ENCODE peak calls at places on chromosome 12, in ten cellular contexts. I is activated T-helper 1 cell treated with Interleukin-2 at 50 U/mL for 16 hours; J is body of pancreas; E is spleen; W is D341Med; P is activated CD4-positive, alpha-beta T cell treated with anti-CD3 and anti-CD28 coated beads, Interleukin-2, amount 50 U/mL, for 24 hours; Y is H9; M is tibial artery; U is nephron progenitor cell; F is mammary epithelial cell. Q is an unnamed sample.

GRCh38 chr12:1832801-1833595 is 12.6 kb downstream of the LRTM2 start:
- DNase-seq in I (no peak), J (no peak), E (peak; percentile 25), W (no peak), P (no peak), Y (no peak), M (no peak), U (no peak), F (no peak), Q (no peak)

GRCh38 chr12:12072064-12072760 is 1.5 kb downstream of the BCL2L14 start:
- DNase-seq in I (peak; percentile 5), J (peak; percentile 70), E (peak; percentile 75), W (no peak), P (peak; percentile 22), Y (no peak), M (no peak), U (no peak), F (no peak), Q (no peak)

GRCh38 chr12:29732211-29732992 is 51.3 kb downstream of the TMTC1 start:
- DNase-seq in I (no peak), J (no peak), E (no peak), W (no peak), P (no peak), Y (no peak), M (no peak), U (no peak), F (peak; percentile 47), Q (no peak)

GRCh38 chr12:26704684-26705475 is 128.1 kb downstream of the ITPR2 start:
- DNase-seq in I (no peak), J (no peak), E (no peak), W (no peak), P (no peak), Y (no peak), M (peak; percentile 29), U (no peak), F (no peak), Q (no peak)

GRCh38 chr12:2893007-2893406 is 2.3 kb downstream of the TULP3 start:
- DNase-seq in I (no peak), J (no peak), E (no peak), W (no peak), P (no peak), Y (no peak), M (peak; percentile 58), U (no peak), F (peak; percentile 56), Q (peak; percentile 32)

GRCh38 chr12:69123909-69124638 is 115.3 kb upstream of the CPSF6 start:
- DNase-seq in I (no peak), J (no peak), E (no peak), W (no peak), P (no peak), Y (no peak), M (no peak), U (no peak), F (no peak), Q (no peak)

GRCh38 chr12:47349102-47349769 is 269.5 kb upstream of the AMIGO2 start:
- DNase-seq in I (no peak), J (no peak), E (no peak), W (no peak), P (no peak), Y (no peak), M (no peak), U (no peak), F (no peak), Q (no peak)

GRCh38 chr12:111488271-111488670 is 82.5 kb downstream of the SH2B3 start:
- DNase-seq in I (no peak), J (no peak), E (no peak), W (peak; percentile 38), P (no peak), Y (no peak), M (peak; percentile 54), U (peak; percentile 27), F (no peak), Q (no peak)

GRCh38 chr12:69074559-69075349 is 141.8 kb upstream of the CPM start:
- DNase-seq in I (no peak), J (no peak), E (no peak), W (no peak), P (no peak), Y (no peak), M (no peak), U (no peak), F (peak; percentile 56), Q (peak; percentile 46)

GRCh38 chr12:27780612-27781408 is 774 bp upstream of the MANSC4 start:
- DNase-seq in I (peak; percentile 1), J (peak; percentile 71), E (no peak), W (no peak), P (peak; percentile 13), Y (peak; percentile 78), M (peak; percentile 45), U (peak; percentile 29), F (peak; percentile 49), Q (peak; percentile 57)

GRCh38 chr12:56724660-56724988 is 475 bp downstream of the NACA start:
- DNase-seq in I (no peak), J (no peak), E (no peak), W (no peak), P (no peak), Y (no peak), M (no peak), U (no peak), F (no peak), Q (peak; percentile 8)

GRCh38 chr12:26817183-26817591 is 15.8 kb downstream of the ITPR2 start:
- DNase-seq in I (no peak), J (no peak), E (no peak), W (no peak), P (no peak), Y (no peak), M (no peak), U (no peak), F (no peak), Q (no peak)

GRCh38 chr12:67468549-67469245 is 179.8 kb upstream of the DYRK2 start:
- DNase-seq in I (no peak), J (no peak), E (no peak), W (no peak), P (no peak), Y (no peak), M (no peak), U (no peak), F (no peak), Q (no peak)

GRCh38 chr12:70271025-70271424 is 27.8 kb downstream of the CNOT2 start:
- DNase-seq in I (no peak), J (no peak), E (no peak), W (no peak), P (no peak), Y (no peak), M (no peak), U (no peak), F (no peak), Q (no peak)